ENCODE peak calls at places on chromosomes 13 and 19, in seven cellular contexts. J is BJ; Q is neural crest cell; Z is H9; R is AG10803; I is lung; T is CD8-positive, alpha-beta T cell. S is an unnamed sample.

GRCh38 chr13:52851153-52851962 is 2.9 kb upstream of the PCDH8 start:
- DNase-seq in Z (peak), J (no peak), T (no peak), R (peak), I (peak), Q (peak), S (peak)

GRCh38 chr13:94480672-94481145 is 1.2 kb upstream of the DCT start:
- DNase-seq in Q (no peak), T (no peak), J (no peak), I (no peak), R (peak), Z (no peak), S (peak)

GRCh38 chr13:93318538-93318937 is 91.9 kb downstream of the GPC6 start:
- DNase-seq in Q (no peak), Z (no peak), I (no peak), T (no peak), J (no peak), R (no peak), S (peak)

GRCh38 chr19:41249707-41250423 is 14.3 kb upstream of the HNRNPUL1 start:
- DNase-seq in Q (no peak), I (no peak), R (no peak), J (no peak), Z (no peak), T (no peak), S (no peak)

GRCh38 chr19:31152906-31153305 is 196.3 kb downstream of the TSHZ3 start:
- DNase-seq in Z (no peak), Q (no peak), R (peak), I (no peak), J (no peak), T (no peak), S (no peak)

GRCh38 chr13:65287405-65287804 is 1942.7 kb downstream of the PCDH9 start:
- DNase-seq in J (no peak), I (no peak), Z (no peak), Q (no peak), R (no peak), T (no peak), S (no peak)

GRCh38 chr19:42683917-42684513 is 56.3 kb downstream of the PSG3 start:
- DNase-seq in Z (no peak), R (peak), Q (peak), I (no peak), T (no peak), J (no peak), S (peak)

GRCh38 chr19:2365201-2365970 is 5.3 kb downstream of the TMPRSS9 start:
- DNase-seq in J (no peak), T (no peak), Z (no peak), I (no peak), R (no peak), Q (no peak), S (no peak)

GRCh38 chr13:110680852-110681251 is 25.1 kb downstream of the CARS2 start:
- DNase-seq in Z (peak), Q (peak), J (no peak), I (no peak), T (no peak), R (no peak), S (peak)

GRCh38 chr13:29948246-29948645 is 97.8 kb upstream of the UBL3 start:
- DNase-seq in R (peak), I (no peak), T (no peak), Z (no peak), Q (no peak), J (no peak), S (no peak)

GRCh38 chr19:13163609-13164364 is 13.6 kb downstream of the IER2 start:
- DNase-seq in I (peak), R (peak), J (peak), Z (peak), T (peak), Q (peak), S (peak)

GRCh38 chr13:25232937-25233515 is 54.3 kb downstream of the MTMR6 start:
- DNase-seq in Z (no peak), Q (no peak), I (no peak), T (no peak), J (no peak), R (peak), S (peak)

GRCh38 chr13:30743319-30744055 is 8.1 kb downstream of the ALOX5AP start:
- DNase-seq in I (peak), Z (no peak), J (peak), Q (no peak), R (peak), T (no peak), S (peak)

GRCh38 chr13:75870397-75870801 is 234.3 kb downstream of the LMO7 start:
- DNase-seq in Z (no peak), T (peak), Q (peak), I (no peak), J (no peak), R (peak), S (peak)

GRCh38 chr19:7006305-7006704 is 14.9 kb downstream of the MBD3L2B start:
- DNase-seq in Q (no peak), Z (no peak), J (no peak), I (no peak), T (no peak), R (no peak), S (no peak)

GRCh38 chr13:114122591-114123211 is 9.7 kb downstream of the RASA3 start:
- DNase-seq in R (no peak), Q (no peak), T (no peak), I (no peak), Z (no peak), J (no peak), S (no peak)

GRCh38 chr13:26721251-26721939 is 39.2 kb downstream of the GPR12 start:
- DNase-seq in Z (no peak), I (no peak), R (no peak), T (peak), J (no peak), Q (no peak), S (no peak)

GRCh38 chr13:111031531-111031961 is 83.6 kb upstream of the ARHGEF7 start:
- DNase-seq in R (peak), I (no peak), Q (no peak), Z (no peak), J (peak), T (no peak), S (peak)

GRCh38 chr19:49871349-49871985 is 4.1 kb upstream of the PNKP start:
- DNase-seq in Z (no peak), I (no peak), J (no peak), T (no peak), Q (no peak), R (no peak), S (no peak)

GRCh38 chr13:110382229-110382628 is 75.1 kb downstream of the COL4A2 start:
- DNase-seq in Z (no peak), R (peak), J (no peak), Q (no peak), I (no peak), T (no peak), S (peak)

GRCh38 chr19:37127999-37128820 is 44.3 kb downstream of the ZNF585A start:
- DNase-seq in R (no peak), Z (no peak), J (no peak), Q (no peak), I (no peak), T (no peak), S (peak)

GRCh38 chr19:7679771-7680605 is 645 bp upstream of the TRAPPC5 start:
- DNase-seq in I (no peak), R (no peak), T (no peak), Q (no peak), Z (no peak), J (no peak), S (no peak)

GRCh38 chr13:80040219-80040976 is 300.5 kb downstream of the SPRY2 start:
- DNase-seq in I (no peak), T (no peak), J (peak), Z (no peak), Q (no peak), R (peak), S (peak)

GRCh38 chr19:39409207-39409885 is 2.7 kb downstream of the ZFP36 start:
- DNase-seq in Q (no peak), I (peak), T (peak), Z (peak), J (no peak), R (peak), S (no peak)

GRCh38 chr13:111508164-111508870 is 187.9 kb downstream of the TEX29 start:
- DNase-seq in R (no peak), Z (no peak), J (no peak), T (no peak), Q (no peak), I (no peak), S (no peak)

GRCh38 chr13:109954441-109954840 is 168.1 kb upstream of the IRS2 start:
- DNase-seq in J (no peak), I (no peak), Q (no peak), T (no peak), Z (no peak), R (no peak), S (no peak)

GRCh38 chr19:18167975-18168645 is 5.5 kb upstream of the IFI30 start:
- DNase-seq in Z (no peak), Q (peak), T (peak), I (no peak), R (no peak), J (no peak), S (peak)

GRCh38 chr13:59747529-59747928 is 416.2 kb downstream of the DIAPH3 start:
- DNase-seq in T (no peak), R (no peak), J (no peak), Q (no peak), I (no peak), Z (no peak), S (no peak)

GRCh38 chr19:17496337-17496997 is 15.0 kb upstream of the PGLS start:
- DNase-seq in T (peak), J (no peak), Z (peak), Q (peak), R (peak), I (peak), S (peak)

GRCh38 chr13:75759531-75759930 is 123.4 kb downstream of the LMO7 start:
- DNase-seq in Q (no peak), T (no peak), R (no peak), Z (no peak), I (no peak), J (no peak), S (no peak)

GRCh38 chr19:54420383-54421168 is 5.3 kb downstream of the TTYH1 start:
- DNase-seq in R (no peak), T (no peak), I (no peak), J (no peak), Q (peak), Z (peak), S (no peak)

GRCh38 chr13:79447741-79448140 is 33.2 kb upstream of the NDFIP2 start:
- DNase-seq in Q (no peak), R (no peak), J (no peak), I (no peak), T (no peak), Z (no peak), S (no peak)

GRCh38 chr13:98848736-98849135 is 96.3 kb upstream of the SLC15A1 start:
- DNase-seq in Z (no peak), Q (no peak), T (no peak), J (no peak), R (no peak), I (no peak), S (peak)

GRCh38 chr19:6415592-6416190 is 8.9 kb downstream of the KHSRP start:
- DNase-seq in Q (no peak), I (no peak), Z (no peak), J (no peak), R (no peak), T (no peak), S (no peak)

GRCh38 chr13:109155301-109155761 is 525.9 kb downstream of the MYO16 start:
- DNase-seq in I (peak), J (no peak), T (no peak), R (peak), Z (no peak), Q (no peak), S (peak)

GRCh38 chr13:30850867-30851211 is 55.2 kb upstream of the MEDAG start:
- DNase-seq in Z (no peak), Q (no peak), J (no peak), I (no peak), T (no peak), R (no peak), S (no peak)

GRCh38 chr13:78241278-78241919 is 322.8 kb upstream of the EDNRB start:
- DNase-seq in I (no peak), Z (peak), J (no peak), R (peak), T (no peak), Q (peak), S (peak)
- TF ChIP-seq CTCF in I (no peak), Z (peak), J (peak), R (peak), T (no peak), Q (peak), S (peak)

GRCh38 chr13:102852556-102852955 is 6.7 kb downstream of the ERCC5 start:
- DNase-seq in T (no peak), Q (no peak), R (no peak), J (no peak), I (no peak), Z (no peak), S (peak)

GRCh38 chr13:102848956-102849355 is 3.1 kb downstream of the ERCC5 start:
- DNase-seq in R (peak), J (no peak), Z (no peak), I (no peak), Q (no peak), T (no peak), S (no peak)

GRCh38 chr13:102856603-102857002 is 10.8 kb downstream of the ERCC5 start:
- DNase-seq in I (no peak), R (peak), J (no peak), Z (no peak), Q (no peak), T (no peak), S (peak)

GRCh38 chr13:102854675-102855074 is 8.8 kb downstream of the ERCC5 start:
- DNase-seq in Z (no peak), R (no peak), I (no peak), Q (no peak), T (no peak), J (no peak), S (no peak)
- TF ChIP-seq CTCF in Z (no peak), R (no peak), I (no peak), Q (no peak), T (no peak), J (no peak), S (no peak)

GRCh38 chr13:91111476-91112190 is 235.9 kb upstream of the MIR17HG start:
- DNase-seq in R (no peak), Z (no peak), Q (no peak), J (no peak), I (no peak), T (no peak), S (no peak)
- TF ChIP-seq CTCF in R (no peak), Z (no peak), Q (no peak), J (no peak), I (no peak), T (no peak), S (no peak)

GRCh38 chr13:20709369-20709768 is 5.9 kb downstream of the IL17D start:
- DNase-seq in J (no peak), Z (no peak), I (no peak), Q (no peak), T (no peak), R (no peak), S (no peak)

GRCh38 chr13:20713751-20714150 is 10.3 kb downstream of the IL17D start:
- DNase-seq in Z (no peak), R (peak), Q (no peak), I (no peak), T (no peak), J (peak), S (peak)

GRCh38 chr13:20713014-20713376 is 9.5 kb downstream of the IL17D start:
- DNase-seq in J (no peak), Z (no peak), I (no peak), Q (no peak), R (no peak), T (no peak), S (no peak)

GRCh38 chr13:20709782-20710181 is 6.3 kb downstream of the IL17D start:
- DNase-seq in J (no peak), R (no peak), Q (no peak), Z (no peak), I (no peak), T (no peak), S (no peak)

GRCh38 chr13:20711301-20712044 is 8.0 kb downstream of the IL17D start:
- DNase-seq in Z (peak), Q (peak), J (no peak), I (no peak), T (no peak), R (no peak), S (peak)
- TF ChIP-seq CTCF in Z (peak), Q (no peak), J (no peak), I (no peak), T (no peak), R (no peak), S (no peak)

GRCh38 chr13:39773833-39774232 is 118.4 kb downstream of the COG6 start:
- DNase-seq in T (no peak), J (no peak), I (no peak), Q (no peak), Z (no peak), R (peak), S (peak)
- TF ChIP-seq CTCF in T (no peak), J (no peak), I (no peak), Q (no peak), Z (no peak), R (no peak), S (no peak)

GRCh38 chr13:103236213-103236612 is 170.0 kb upstream of the SLC10A2 start:
- DNase-seq in I (no peak), J (no peak), Q (no peak), Z (no peak), R (no peak), T (no peak), S (peak)
- TF ChIP-seq CTCF in I (no peak), J (no peak), Q (no peak), Z (no peak), R (no peak), T (no peak), S (peak)

GRCh38 chr13:48750588-48751383 is 97.1 kb downstream of the CYSLTR2 start:
- DNase-seq in R (peak), T (no peak), I (no peak), Q (no peak), J (no peak), Z (no peak), S (peak)
- TF ChIP-seq CTCF in R (peak), T (no peak), I (no peak), Q (no peak), J (peak), Z (no peak), S (peak)

GRCh38 chr19:3518231-3518630 is 12.1 kb downstream of the FZR1 start:
- DNase-seq in Q (no peak), Z (peak), J (no peak), I (no peak), R (no peak), T (no peak), S (no peak)

GRCh38 chr19:3518669-3519068 is 12.6 kb downstream of the FZR1 start:
- DNase-seq in Q (no peak), I (no peak), T (no peak), J (no peak), R (no peak), Z (no peak), S (no peak)

GRCh38 chr19:3521104-3521445 is 15.0 kb downstream of the FZR1 start:
- DNase-seq in R (no peak), Q (no peak), Z (no peak), I (no peak), T (no peak), J (no peak), S (no peak)

GRCh38 chr19:3519126-3519525 is 13.0 kb downstream of the FZR1 start:
- DNase-seq in I (no peak), Q (no peak), Z (no peak), J (no peak), R (no peak), T (no peak), S (no peak)

DNA sequence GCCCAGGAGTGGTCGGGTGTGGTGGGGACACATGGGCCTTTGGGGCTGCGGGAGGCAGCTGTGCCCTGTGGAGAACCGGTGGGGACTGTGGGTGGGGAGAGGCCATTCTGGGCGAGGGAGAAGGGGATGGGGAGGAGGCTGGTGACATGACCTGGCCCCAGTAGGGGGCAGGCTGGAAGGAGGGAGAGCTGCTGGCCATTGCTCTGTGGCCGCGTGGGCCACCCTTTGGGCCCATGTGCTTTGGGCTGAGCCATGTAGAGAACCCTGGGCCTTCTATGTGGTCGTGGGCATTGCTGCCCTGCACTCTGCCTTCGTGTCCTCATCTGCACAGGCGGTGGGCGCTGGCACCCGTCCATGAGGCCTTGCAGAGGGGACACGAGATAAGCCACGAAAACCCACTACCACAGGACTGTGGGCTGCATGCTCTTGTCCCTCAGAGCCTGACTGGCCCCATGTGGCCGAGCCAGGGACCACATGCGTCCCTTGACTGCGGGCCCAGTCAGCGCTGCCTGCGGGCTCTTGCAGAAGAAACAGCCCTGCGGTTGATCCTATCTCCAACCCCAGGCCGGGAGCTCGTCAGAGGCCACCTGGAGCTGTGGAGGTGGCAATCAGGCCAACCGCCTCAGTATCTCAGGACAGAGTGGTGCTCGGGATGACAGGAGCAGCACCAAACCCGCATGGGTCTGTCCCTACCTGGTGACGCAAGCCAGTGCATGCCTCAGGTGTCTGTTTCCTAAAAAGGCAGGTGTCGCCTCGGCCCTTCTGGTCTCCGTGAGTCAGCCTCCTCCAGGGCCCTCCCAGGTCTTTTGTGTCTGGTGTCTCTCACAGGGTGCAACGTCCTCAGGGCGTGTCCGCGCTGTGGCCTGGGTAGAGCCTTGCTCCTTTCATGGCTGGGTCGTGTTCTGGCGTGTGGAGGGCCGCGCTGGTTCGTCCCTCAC is 14.3 kb downstream of the FZR1 start:
- DNase-seq in I (no peak), J (no peak), Z (peak), Q (no peak), R (no peak), T (no peak), S (no peak)
- TF ChIP-seq CTCF in I (no peak), J (no peak), Z (peak), Q (peak), R (no peak), T (no peak), S (no peak)

GRCh38 chr13:50127726-50128291 is 112.6 kb downstream of the KCNRG start:
- DNase-seq in I (no peak), R (no peak), Q (peak), Z (peak), J (no peak), T (no peak), S (no peak)

GRCh38 chr13:50127017-50127725 is 111.9 kb downstream of the KCNRG start:
- DNase-seq in Q (peak), T (no peak), I (no peak), J (no peak), R (peak), Z (peak), S (peak)

GRCh38 chr13:50129065-50129922 is 114.0 kb downstream of the KCNRG start:
- DNase-seq in R (no peak), J (no peak), Z (no peak), Q (no peak), I (no peak), T (no peak), S (no peak)

GRCh38 chr13:50129923-50130685 is 114.9 kb downstream of the KCNRG start:
- DNase-seq in J (no peak), R (peak), Z (peak), Q (peak), I (no peak), T (no peak), S (peak)

GRCh38 chr13:50128406-50129048 is 113.3 kb downstream of the KCNRG start:
- DNase-seq in R (no peak), Z (peak), I (no peak), J (no peak), T (no peak), Q (no peak), S (no peak)
- TF ChIP-seq CTCF in R (no peak), Z (peak), I (no peak), J (no peak), T (no peak), Q (no peak), S (no peak)

S was measured in cardiac fibroblast.